ENCODE peak calls at places on chromosome 19, in seven cellular contexts. B is body of pancreas, K is esophagus squamous epithelium, F is stomach, X is A549, R is right lobe of liver, U is uterus. M is an unnamed sample.

GRCh38 chr19:55310498-55310897 is 14.6 kb downstream of the TMEM150B start:
- DNase-seq in K (no peak), U (no peak), R (no peak), F (no peak), X (no peak), B (no peak), M (no peak)

GRCh38 chr19:54518844-54519243 is 16.2 kb downstream of the LAIR2 start:
- DNase-seq in X (no peak), R (no peak), U (peak; percentile 20), F (no peak), K (no peak), B (no peak), M (no peak)

GRCh38 chr19:15454371-15454800 is 4.6 kb upstream of the WIZ start:
- DNase-seq in U (no peak), K (no peak), X (peak; percentile 38), B (peak; percentile 54), R (no peak), F (peak; percentile 51), M (no peak)

GRCh38 chr19:18203408-18203862 is 407 bp downstream of the RAB3A start:
- DNase-seq in B (peak; percentile 32), K (no peak), X (no peak), U (no peak), F (no peak), R (peak; percentile 68), M (peak; percentile 58)

GRCh38 chr19:33740811-33741396 is 55.8 kb upstream of the KCTD15 start:
- DNase-seq in U (no peak), F (no peak), B (peak; percentile 25), X (peak; percentile 45), K (no peak), R (no peak), M (no peak)

GRCh38 chr19:799076-799881 is 2.0 kb downstream of the PTBP1 start:
- DNase-seq in F (no peak), R (peak; percentile 55), X (no peak), B (peak; percentile 62), K (no peak), U (no peak), M (peak; percentile 37)

GRCh38 chr19:56538761-56539263 is at the start of gene ZFP28:
- DNase-seq in X (no peak), K (peak; percentile 47), F (no peak), R (peak; percentile 67), B (no peak), U (peak; percentile 78), M (peak; percentile 81)

GRCh38 chr19:2624537-2625091 is 77.9 kb downstream of the GNG7 start:
- DNase-seq in U (no peak), X (no peak), R (peak; percentile 84), F (peak; percentile 75), B (peak; percentile 70), K (no peak), M (no peak)

GRCh38 chr19:9531933-9532332 is 6.5 kb downstream of the ZNF426 start:
- DNase-seq in K (no peak), F (no peak), X (peak; percentile 10), U (no peak), B (no peak), R (no peak), M (no peak)

GRCh38 chr19:1009043-1009975 is 9.1 kb downstream of the GRIN3B start:
- DNase-seq in K (no peak), X (no peak), B (no peak), R (no peak), U (peak; percentile 68), F (no peak), M (peak; percentile 32)

GRCh38 chr19:34501339-34502320 is 20.1 kb downstream of the WTIP start:
- DNase-seq in R (peak; percentile 93), K (no peak), X (peak; percentile 96), F (peak; percentile 95), B (peak; percentile 93), U (peak; percentile 91), M (peak; percentile 94)

GRCh38 chr19:29302002-29302928 is 89.3 kb upstream of the UQCRFS1 start:
- DNase-seq in F (no peak), K (no peak), B (no peak), U (no peak), X (no peak), R (peak; percentile 6), M (no peak)

GRCh38 chr19:38095411-38096308 is 128.4 kb downstream of the DPF1 start:
- DNase-seq in F (peak; percentile 77), B (peak; percentile 70), R (peak; percentile 59), U (peak; percentile 28), K (no peak), X (peak; percentile 86), M (peak; percentile 66)

GRCh38 chr19:55216461-55217198 is 7.3 kb upstream of the PTPRH start:
- DNase-seq in B (peak; percentile 80), U (peak; percentile 47), R (peak; percentile 80), K (no peak), F (peak; percentile 72), X (peak; percentile 99), M (peak; percentile 86)

GRCh38 chr19:8367327-8368001 is 3.5 kb downstream of the ANGPTL4 start:
- DNase-seq in R (peak; percentile 94), K (no peak), U (peak; percentile 85), X (peak; percentile 79), F (peak; percentile 96), B (peak; percentile 99), M (peak; percentile 87)

GRCh38 chr19:10961073-10961762 is 388 bp downstream of the SMARCA4 start:
- DNase-seq in B (peak; percentile 30), R (no peak), K (no peak), X (no peak), U (peak; percentile 36), F (peak; percentile 61), M (peak; percentile 30)

GRCh38 chr19:33699754-33700407 is 78.1 kb downstream of the CHST8 start:
- DNase-seq in R (no peak), B (no peak), X (no peak), K (no peak), U (no peak), F (no peak), M (no peak)

GRCh38 chr19:32682317-32682716 is 6.7 kb downstream of the RGS9BP start:
- DNase-seq in X (no peak), F (no peak), K (no peak), U (no peak), B (no peak), R (no peak), M (no peak)

GRCh38 chr19:45331411-45331810 is 8.7 kb upstream of the CKM start:
- DNase-seq in R (no peak), X (no peak), B (no peak), K (no peak), F (no peak), U (no peak), M (no peak)

GRCh38 chr19:44255705-44256411 is 3.8 kb upstream of the ZNF233 start:
- DNase-seq in X (no peak), B (no peak), R (no peak), K (no peak), U (no peak), F (no peak), M (no peak)

GRCh38 chr19:44258139-44258538 is 1.5 kb upstream of the ZNF233 start:
- DNase-seq in F (no peak), K (no peak), R (no peak), X (no peak), B (no peak), U (no peak), M (no peak)

GRCh38 chr19:44260343-44260681 is 626 bp downstream of the ZNF233 start:
- DNase-seq in R (no peak), U (no peak), K (no peak), F (no peak), B (no peak), X (no peak), M (peak; percentile 14)

GRCh38 chr19:44258835-44259413 is 762 bp upstream of the ZNF233 start:
- DNase-seq in F (no peak), X (no peak), R (no peak), U (no peak), B (no peak), K (no peak), M (no peak)

GRCh38 chr19:44260695-44261446 is 1.2 kb downstream of the ZNF233 start:
- DNase-seq in R (no peak), U (no peak), B (no peak), X (no peak), F (no peak), K (no peak), M (no peak)
- H3K4me3 ChIP-seq in R (no peak overlapping the region), U (no peak overlapping the region), B (no peak overlapping the region), X (no peak overlapping the region), F (no peak overlapping the region), K (no peak overlapping the region), M (no peak overlapping the region)

DNA sequence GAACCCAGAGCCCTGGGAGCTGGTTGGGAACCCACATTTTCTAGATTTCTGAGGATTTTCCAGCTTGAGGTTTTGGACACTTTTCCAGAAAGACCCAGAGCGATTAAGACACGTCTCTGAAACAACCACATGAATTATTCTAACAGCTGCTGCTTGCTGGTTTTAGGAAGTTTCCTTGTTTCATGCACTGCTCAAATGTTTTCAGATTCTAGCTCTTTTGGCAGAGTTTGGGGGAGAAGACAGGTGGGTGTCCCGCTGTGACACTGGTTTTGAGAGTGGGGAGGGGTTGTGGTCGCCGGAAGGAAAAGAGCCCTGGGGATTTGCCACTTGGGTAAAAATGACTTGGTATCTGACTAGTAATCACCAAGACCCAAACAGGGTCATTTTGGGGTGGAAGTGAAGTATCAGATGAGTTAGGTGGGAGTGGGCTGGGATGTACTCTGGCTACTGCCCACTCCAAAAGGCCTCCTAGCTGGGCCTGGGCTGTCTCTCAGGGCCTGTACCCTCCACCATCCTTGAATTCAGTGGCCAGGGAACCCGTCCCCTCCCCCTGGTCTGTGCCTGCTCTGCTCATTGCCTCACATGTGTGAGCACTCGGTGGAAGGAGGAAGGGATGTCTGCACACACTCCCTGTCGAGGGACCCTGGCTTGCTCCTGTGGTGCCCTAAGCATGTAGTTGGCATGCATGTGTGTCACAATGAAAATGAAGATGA is 13.2 kb downstream of the GATAD2A start:
- DNase-seq in F (no peak), K (no peak), X (no peak), R (no peak), B (no peak), U (no peak), M (no peak)
- TF ChIP-seq CTCF in F (no peak), K (no peak), X (no peak), R (no peak), B (no peak), U (no peak), M (no peak)

GRCh38 chr19:4916292-4917082 is 7.2 kb downstream of the UHRF1 start:
- DNase-seq in F (no peak), X (no peak), B (no peak), R (no peak), U (no peak), K (no peak), M (peak; percentile 22)
- TF ChIP-seq POLR2A in F (no peak), X (no peak), B (no peak), R (no peak), U (no peak), K (no peak), M (peak; percentile 39)

GRCh38 chr19:48511321-48511731 is 309 bp downstream of the LMTK3 start:
- DNase-seq in K (no peak), F (no peak), R (no peak), B (no peak), U (no peak), X (no peak), M (no peak)
- H3K4me3 ChIP-seq in K (peak overlapping the region; percentile 1), F (peak overlapping the region; percentile 21), R (no peak overlapping the region), B (no peak overlapping the region), U (no peak overlapping the region), X (peak overlapping the region; percentile 34), M (no peak overlapping the region)